ENCODE peak calls at places on chromosomes 3 and 15, in eight cellular contexts. N is transverse colon, Q is SK-N-SH, Y is A549, A is ovary, V is suprapubic skin, B is sigmoid colon, R is tibial nerve. Z is an unnamed sample.

GRCh38 chr3:134312873-134313838 is 61.1 kb downstream of the AMOTL2 start:
- DNase-seq in N (peak), Q (no peak), Y (no peak), A (peak), V (peak), B (peak), R (peak), Z (peak)

GRCh38 chr3:52005571-52005986 is 9.9 kb upstream of the RPL29 start:
- DNase-seq in N (no peak), Q (peak), Y (no peak), A (peak), V (no peak), B (no peak), R (no peak), Z (peak)

GRCh38 chr15:42619641-42620371 is 44.4 kb downstream of the STARD9 start:
- DNase-seq in N (no peak), Q (no peak), Y (no peak), A (no peak), V (no peak), B (no peak), R (no peak), Z (no peak)

GRCh38 chr3:98263944-98264343 is at the start of gene OR5H6:
- DNase-seq in N (no peak), Q (no peak), Y (no peak), A (no peak), V (no peak), B (no peak), R (no peak), Z (no peak)

GRCh38 chr3:99638244-99638948 is at the start of gene COL8A1:
- DNase-seq in N (peak), Q (no peak), Y (no peak), A (peak), V (peak), B (peak), R (peak), Z (no peak)

GRCh38 chr3:110518031-110518430 is 553.6 kb upstream of the NECTIN3 start:
- DNase-seq in N (no peak), Q (no peak), Y (no peak), A (no peak), V (no peak), B (no peak), R (no peak), Z (no peak)

GRCh38 chr3:51718547-51719412 is 11.9 kb downstream of the GRM2 start:
- DNase-seq in N (peak), Q (peak), Y (peak), A (no peak), V (no peak), B (peak), R (peak), Z (peak)

GRCh38 chr3:125058959-125059358 is 3.2 kb upstream of the HEG1 start:
- DNase-seq in N (no peak), Q (no peak), Y (no peak), A (no peak), V (no peak), B (no peak), R (no peak), Z (no peak)

GRCh38 chr3:194138098-194138474 is 2.1 kb downstream of the HES1 start:
- DNase-seq in N (no peak), Q (no peak), Y (no peak), A (no peak), V (peak), B (no peak), R (no peak), Z (no peak)

GRCh38 chr15:62977952-62978811 is 64.4 kb upstream of the TPM1 start:
- DNase-seq in N (no peak), Q (no peak), Y (no peak), A (no peak), V (no peak), B (no peak), R (no peak), Z (no peak)

GRCh38 chr15:67460521-67460920 is 60.4 kb upstream of the C15orf61 start:
- DNase-seq in N (no peak), Q (no peak), Y (no peak), A (no peak), V (no peak), B (no peak), R (no peak), Z (no peak)

GRCh38 chr3:171320721-171321120 is 139.5 kb downstream of the TNIK start:
- DNase-seq in N (no peak), Q (no peak), Y (no peak), A (no peak), V (no peak), B (peak), R (no peak), Z (no peak)

GRCh38 chr3:133937756-133938601 is 42.3 kb upstream of the RAB6B start:
- DNase-seq in N (no peak), Q (no peak), Y (no peak), A (peak), V (peak), B (peak), R (peak), Z (peak)

GRCh38 chr3:11845661-11846060 is 1.0 kb downstream of the TAMM41 start:
- DNase-seq in N (no peak), Q (no peak), Y (peak), A (no peak), V (no peak), B (no peak), R (no peak), Z (no peak)

DNA sequence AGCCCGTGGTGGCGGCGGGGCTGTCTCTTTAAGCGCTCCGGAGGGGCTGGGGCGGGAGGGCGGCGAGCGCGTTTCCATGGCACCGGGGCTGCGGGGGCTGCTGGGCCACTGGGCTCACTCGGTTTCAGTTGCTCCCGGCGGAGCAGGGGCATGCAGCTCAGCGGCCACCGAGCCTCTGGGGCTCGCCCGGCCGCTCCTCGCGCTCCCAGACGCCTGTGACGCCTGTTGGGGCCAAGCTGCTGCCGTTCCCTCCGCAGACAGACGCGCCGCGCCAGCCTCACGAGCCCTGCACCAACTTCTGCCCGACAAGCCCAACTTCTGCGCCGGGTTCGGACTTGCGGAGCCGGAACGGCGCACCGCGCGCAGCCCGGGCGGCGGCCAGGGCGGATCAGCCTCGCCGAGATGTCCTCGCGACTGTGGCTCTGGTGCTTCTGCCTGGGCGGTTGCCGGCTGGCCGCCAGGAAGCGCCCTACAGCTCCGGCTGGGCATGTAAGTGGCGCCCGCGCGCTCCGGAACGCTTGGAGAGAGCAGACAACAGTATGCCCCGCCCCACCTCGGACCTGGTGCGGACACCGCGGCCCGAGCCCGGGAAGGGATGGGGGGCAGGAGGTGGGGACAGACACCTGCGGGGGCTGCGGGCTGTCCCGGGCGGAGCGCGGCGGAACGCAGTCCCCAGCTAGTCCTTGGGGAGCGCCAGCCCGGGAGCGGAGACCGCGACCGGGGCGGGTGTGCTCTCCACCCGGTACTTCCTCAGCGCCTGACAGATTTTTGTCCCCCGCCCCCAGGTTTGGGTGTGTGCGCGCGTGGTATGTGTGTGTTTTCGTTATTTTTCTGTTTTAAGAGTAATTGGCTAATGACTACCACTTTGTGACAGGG is 154.1 kb upstream of the GOLIM4 start:
- DNase-seq in N (peak), Q (peak), Y (peak), A (peak), V (peak), B (peak), R (peak), Z (peak)
- TF ChIP-seq EP300 in N (no peak), Q (no peak), Y (no peak), A (no peak), V (no peak), B (no peak), R (no peak), Z (no peak)

DNA sequence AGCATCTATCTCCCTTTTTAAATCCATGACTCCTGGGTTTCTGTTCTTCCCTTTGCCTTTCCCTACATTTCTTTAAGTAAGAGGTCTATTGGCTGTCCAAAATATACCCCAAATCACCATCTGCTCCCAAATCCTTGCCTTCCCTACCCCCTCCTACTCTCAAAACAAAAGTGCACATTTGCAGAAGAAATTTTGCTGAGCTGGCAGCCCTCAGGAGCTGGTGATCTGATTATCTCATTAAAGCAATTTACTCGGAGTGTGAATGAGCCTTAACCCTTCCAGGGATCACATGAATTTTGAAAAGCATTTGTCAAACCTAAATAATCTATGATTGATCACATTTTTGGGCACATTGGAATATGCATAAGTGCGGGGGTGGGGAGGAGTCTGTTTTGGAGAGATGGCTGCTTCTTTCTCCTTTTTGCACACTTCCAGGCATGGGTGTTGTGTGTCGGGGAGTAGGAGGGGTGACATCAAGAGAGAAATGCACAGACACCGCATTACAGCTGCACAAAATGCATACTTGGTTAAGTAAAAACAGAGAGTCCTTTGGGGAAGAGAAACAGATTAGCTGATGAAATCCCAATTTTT is 892.6 kb downstream of the TUSC7 start:
- DNase-seq in N (no peak), Q (no peak), Y (no peak), A (no peak), V (no peak), B (no peak), R (no peak), Z (no peak)
- H3K4me3 ChIP-seq in N (no peak), Q (no peak), Y (no peak), A (no peak), V (no peak), B (no peak), R (no peak), Z (no peak)

GRCh38 chr15:99121691-99122410 is 17.0 kb downstream of the SYNM start:
- DNase-seq in N (no peak), Q (no peak), Y (no peak), A (no peak), V (no peak), B (no peak), R (no peak), Z (no peak)
- TF ChIP-seq EP300 in N (no peak), Q (no peak), Y (no peak), A (no peak), V (no peak), B (no peak), R (no peak), Z (no peak)

GRCh38 chr3:119644481-119644880 is 15.9 kb downstream of the POPDC2 start:
- DNase-seq in N (no peak), Q (no peak), Y (no peak), A (no peak), V (no peak), B (no peak), R (no peak), Z (no peak)

GRCh38 chr3:119649764-119650163 is 10.6 kb downstream of the POPDC2 start:
- DNase-seq in N (no peak), Q (no peak), Y (no peak), A (no peak), V (no peak), B (no peak), R (no peak), Z (no peak)

GRCh38 chr3:119647843-119648575 is 12.4 kb downstream of the POPDC2 start:
- DNase-seq in N (no peak), Q (no peak), Y (no peak), A (no peak), V (no peak), B (no peak), R (no peak), Z (no peak)

GRCh38 chr3:119645813-119646212 is 14.6 kb downstream of the POPDC2 start:
- DNase-seq in N (no peak), Q (no peak), Y (no peak), A (no peak), V (no peak), B (no peak), R (no peak), Z (no peak)

GRCh38 chr3:119647177-119647576 is 13.2 kb downstream of the POPDC2 start:
- DNase-seq in N (no peak), Q (no peak), Y (no peak), A (no peak), V (no peak), B (no peak), R (no peak), Z (no peak)
- H3K4me3 ChIP-seq in N (no peak), Q (no peak), Y (no peak), A (no peak), V (no peak), B (no peak), R (no peak), Z (no peak)

GRCh38 chr3:112047264-112047663 is 12.7 kb downstream of the TMPRSS7 start:
- DNase-seq in N (no peak), Q (no peak), Y (no peak), A (no peak), V (no peak), B (no peak), R (no peak), Z (no peak)

GRCh38 chr3:112038863-112039262 is 4.3 kb downstream of the TMPRSS7 start:
- DNase-seq in N (no peak), Q (no peak), Y (no peak), A (no peak), V (no peak), B (no peak), R (no peak), Z (no peak)

GRCh38 chr3:112043621-112044201 is 9.2 kb downstream of the TMPRSS7 start:
- DNase-seq in N (peak), Q (peak), Y (peak), A (peak), V (peak), B (no peak), R (peak), Z (peak)

GRCh38 chr3:112046599-112046998 is 12.1 kb downstream of the TMPRSS7 start:
- DNase-seq in N (no peak), Q (no peak), Y (no peak), A (no peak), V (no peak), B (no peak), R (no peak), Z (no peak)

GRCh38 chr3:112042842-112043280 is 8.3 kb downstream of the TMPRSS7 start:
- DNase-seq in N (peak), Q (no peak), Y (no peak), A (no peak), V (no peak), B (no peak), R (no peak), Z (no peak)
- TF ChIP-seq EP300 in N (no peak), Q (no peak), Y (no peak), A (no peak), V (no peak), B (no peak), R (no peak), Z (no peak)

DNA sequence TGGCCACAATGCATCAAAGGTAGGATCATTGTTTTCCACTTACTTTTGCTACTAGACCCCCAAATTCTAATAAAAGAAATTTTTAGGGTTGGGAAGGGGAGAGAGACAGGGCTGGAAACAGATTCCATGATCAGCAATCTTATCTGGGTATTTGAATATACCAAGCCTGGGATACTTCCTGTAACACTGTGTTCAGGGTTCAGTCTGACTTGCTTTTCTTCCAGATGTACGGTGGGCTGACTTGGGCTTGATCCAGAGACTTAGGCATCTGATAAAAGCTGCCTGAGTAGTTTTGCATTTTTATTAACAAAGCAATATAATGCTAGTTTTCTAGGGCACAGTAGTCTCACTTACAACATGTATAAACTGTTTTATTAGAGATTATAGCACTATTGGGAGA is 49.2 kb downstream of the KCNMB2 start:
- DNase-seq in N (no peak), Q (peak), Y (no peak), A (no peak), V (no peak), B (no peak), R (no peak), Z (no peak)
- H3K4me3 ChIP-seq in N (no peak), Q (no peak), Y (no peak), A (no peak), V (no peak), B (no peak), R (no peak), Z (no peak)

GRCh38 chr3:149153402-149153801 is 24.0 kb downstream of the HPS3 start:
- DNase-seq in N (no peak), Q (no peak), Y (no peak), A (no peak), V (no peak), B (no peak), R (no peak), Z (no peak)

GRCh38 chr3:149151843-149152242 is 22.4 kb downstream of the HPS3 start:
- DNase-seq in N (no peak), Q (peak), Y (no peak), A (no peak), V (no peak), B (no peak), R (no peak), Z (no peak)

GRCh38 chr3:149150436-149150835 is 21.0 kb downstream of the HPS3 start:
- DNase-seq in N (no peak), Q (no peak), Y (no peak), A (no peak), V (no peak), B (no peak), R (no peak), Z (no peak)

GRCh38 chr3:149152420-149152819 is 23.0 kb downstream of the HPS3 start:
- DNase-seq in N (no peak), Q (no peak), Y (no peak), A (no peak), V (no peak), B (no peak), R (no peak), Z (no peak)
- TF ChIP-seq EP300 in N (no peak), Q (no peak), Y (no peak), A (no peak), V (no peak), B (no peak), R (no peak), Z (no peak)

DNA sequence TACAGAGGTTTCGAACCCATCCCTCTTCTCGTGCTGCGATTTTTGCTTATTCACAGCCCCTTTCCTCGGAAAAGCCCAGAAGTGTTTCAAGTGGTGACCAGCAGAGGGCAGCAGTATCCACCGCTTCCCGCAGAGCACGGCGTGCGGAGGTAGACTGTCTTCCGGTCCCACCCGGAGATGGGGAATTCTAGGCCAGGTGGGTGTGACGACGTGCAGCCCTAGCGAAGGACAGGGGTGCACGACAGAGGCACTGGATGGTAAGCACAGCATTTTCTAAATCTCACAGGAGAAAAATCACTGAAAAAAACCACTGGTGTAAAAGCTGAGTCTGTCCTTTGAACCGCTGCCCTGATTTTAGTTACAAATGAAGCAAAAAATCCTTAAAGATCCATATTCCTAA is 7.4 kb upstream of the PSMD6 start:
- DNase-seq in N (peak), Q (peak), Y (peak), A (peak), V (peak), B (peak), R (peak), Z (peak)
- H3K4me3 ChIP-seq in N (peak), Q (peak), Y (no peak), A (no peak), V (peak), B (peak), R (no peak), Z (peak)

Z was measured in stomach.